ENCODE peak calls at places on chromosomes 7 and 10, in eight cellular contexts. K is mesenchymal stem cell, M is A549, T is T-helper 1 cell, Q is mucosa of gallbladder, O is ureter, V is psoas muscle, H is cardiac fibroblast. U is an unnamed sample.

GRCh38 chr7:93973134-93973533 is 31.0 kb downstream of the BET1 start:
- DNase-seq in H (no peak), V (no peak), Q (no peak), T (no peak), O (no peak), K (no peak), M (no peak), U (no peak)

GRCh38 chr10:67697646-67698245 is 1.8 kb upstream of the CTNNA3 start:
- DNase-seq in Q (no peak), T (peak; percentile 48), H (peak; percentile 76), O (no peak), M (peak; percentile 63), K (peak; percentile 45), V (no peak), U (peak; percentile 51)

GRCh38 chr10:46079831-46080585 is 33.9 kb upstream of the MSMB start:
- DNase-seq in K (peak; percentile 32), T (no peak), Q (no peak), M (no peak), O (no peak), V (no peak), H (peak; percentile 23), U (no peak)

GRCh38 chr10:12720217-12720981 is 281.1 kb downstream of the CCDC3 start:
- DNase-seq in O (peak; percentile 89), Q (peak; percentile 94), H (peak; percentile 88), M (peak; percentile 92), V (peak; percentile 91), K (peak; percentile 89), T (no peak), U (peak; percentile 94)

GRCh38 chr10:130869179-130869841 is 442.2 kb downstream of the TCERG1L start:
- DNase-seq in H (no peak), M (no peak), T (no peak), Q (no peak), V (no peak), K (no peak), O (peak; percentile 33), U (no peak)

GRCh38 chr7:45239486-45239885 is 81.9 kb downstream of the RAMP3 start:
- DNase-seq in V (no peak), K (no peak), Q (no peak), O (no peak), H (peak; percentile 20), M (no peak), T (no peak), U (peak; percentile 87)

GRCh38 chr7:2042650-2043049 is 190.1 kb downstream of the MAD1L1 start:
- DNase-seq in O (no peak), Q (no peak), K (no peak), H (no peak), T (no peak), M (no peak), V (peak; percentile 24), U (no peak)

GRCh38 chr10:110007171-110007700 is 548 bp upstream of the ADD3 start:
- DNase-seq in H (no peak), V (no peak), M (peak; percentile 32), T (no peak), K (no peak), O (peak; percentile 55), Q (peak; percentile 31), U (no peak)

GRCh38 chr7:116446179-116446855 is 53.2 kb upstream of the CAV2 start:
- DNase-seq in H (peak; percentile 82), M (no peak), Q (no peak), K (peak; percentile 71), V (no peak), O (no peak), T (no peak), U (peak; percentile 53)

GRCh38 chr7:28349637-28350036 is 62.7 kb upstream of the CREB5 start:
- DNase-seq in K (no peak), H (no peak), V (no peak), Q (no peak), T (no peak), M (peak; percentile 42), O (no peak), U (no peak)

GRCh38 chr7:158407581-158408331 is 179.9 kb downstream of the PTPRN2 start:
- DNase-seq in Q (no peak), T (no peak), K (peak; percentile 0), O (no peak), H (peak; percentile 52), M (peak; percentile 76), V (no peak), U (peak; percentile 30)

GRCh38 chr7:21959387-21959776 is 13.7 kb upstream of the CDCA7L start:
- DNase-seq in V (no peak), H (no peak), K (no peak), O (no peak), M (no peak), T (no peak), Q (no peak), U (no peak)

GRCh38 chr10:86653987-86654386 is 360 bp upstream of the OPN4 start:
- DNase-seq in M (no peak), O (no peak), T (no peak), H (no peak), V (no peak), K (no peak), Q (no peak), U (no peak)

GRCh38 chr7:130917669-130918128 is 183.7 kb upstream of the KLF14 start:
- DNase-seq in H (no peak), Q (no peak), M (peak; percentile 64), T (no peak), K (peak; percentile 84), V (no peak), O (no peak), U (no peak)

GRCh38 chr7:116525298-116525912 is 569 bp downstream of the CAV1 start:
- DNase-seq in K (peak; percentile 41), T (no peak), H (peak; percentile 37), O (peak; percentile 53), Q (no peak), M (peak; percentile 45), V (peak; percentile 64), U (peak; percentile 54)

GRCh38 chr7:30660331-30661255 is 21.7 kb downstream of the CRHR2 start:
- DNase-seq in Q (no peak), K (no peak), T (no peak), H (no peak), O (no peak), M (no peak), V (no peak), U (peak; percentile 33)

GRCh38 chr10:48456808-48457761 is 147.8 kb downstream of the ARHGAP22 start:
- DNase-seq in K (no peak), O (peak; percentile 41), H (no peak), T (no peak), M (no peak), V (peak; percentile 46), Q (no peak), U (no peak)

GRCh38 chr10:47438857-47439474 is 44.9 kb downstream of the ANXA8 start:
- DNase-seq in Q (peak; percentile 75), H (peak; percentile 84), T (no peak), V (no peak), M (peak; percentile 77), K (peak; percentile 69), O (peak; percentile 70), U (no peak)

GRCh38 chr10:112859793-112860192 is 90.3 kb upstream of the TCF7L2 start:
- DNase-seq in V (no peak), K (no peak), H (no peak), O (no peak), Q (no peak), M (no peak), T (no peak), U (no peak)

GRCh38 chr7:131087756-131088658 is 239.7 kb upstream of the MKLN1 start:
- DNase-seq in T (no peak), H (peak; percentile 36), Q (no peak), M (no peak), V (no peak), O (no peak), K (no peak), U (peak; percentile 50)

GRCh38 chr7:1251796-1252542 is 19.3 kb downstream of the UNCX start:
- DNase-seq in H (no peak), O (no peak), V (peak; percentile 28), Q (no peak), K (no peak), T (no peak), M (no peak), U (peak; percentile 79)